ENCODE peak calls at places on chromosomes 7 and 10, in seven cellular contexts. Z is thyroid gland, R is HepG2, K is uterus, A is heart left ventricle, F is esophagus muscularis mucosa, N is ovary. J is an unnamed sample. For H3K36me3, the result is how much of the 10 kb centered on the place peaks cover.

GRCh38 chr7:134685250-134685649 is 38.6 kb downstream of the BPGM start:
- DNase-seq in Z (no peak), R (no peak), K (no peak), A (no peak), F (no peak), N (no peak), J (no peak)

GRCh38 chr10:128896964-128897363 is 570.1 kb upstream of the MGMT start:
- DNase-seq in Z (no peak), R (no peak), K (no peak), A (no peak), F (peak), N (no peak), J (no peak)

GRCh38 chr10:83078160-83078559 is 1061.1 kb upstream of the GHITM start:
- DNase-seq in Z (no peak), R (no peak), K (no peak), A (no peak), F (no peak), N (no peak), J (no peak)

GRCh38 chr7:85070967-85071628 is 115.8 kb downstream of the SEMA3D start:
- DNase-seq in Z (no peak), R (no peak), K (no peak), A (no peak), F (no peak), N (no peak), J (no peak)

GRCh38 chr10:4372601-4373000 is 453.4 kb upstream of the AKR1E2 start:
- DNase-seq in Z (no peak), R (no peak), K (peak), A (peak), F (no peak), N (no peak), J (no peak)

GRCh38 chr10:75899816-75900357 is 468.5 kb downstream of the LRMDA start:
- DNase-seq in Z (no peak), R (peak), K (no peak), A (no peak), F (no peak), N (no peak), J (no peak)

GRCh38 chr10:103784723-103785418 is 70.5 kb downstream of the SH3PXD2A start:
- DNase-seq in Z (no peak), R (no peak), K (no peak), A (no peak), F (no peak), N (no peak), J (peak)

GRCh38 chr7:128405345-128406146 is 4.2 kb downstream of the IMPDH1 start:
- DNase-seq in Z (peak), R (no peak), K (no peak), A (peak), F (no peak), N (peak), J (peak)

GRCh38 chr7:113521468-113521867 is 397.3 kb downstream of the PPP1R3A start:
- DNase-seq in Z (no peak), R (no peak), K (no peak), A (no peak), F (no peak), N (no peak), J (no peak)

GRCh38 chr10:1403508-1404230 is 333.7 kb downstream of the ADARB2 start:
- DNase-seq in Z (no peak), R (no peak), K (no peak), A (no peak), F (no peak), N (no peak), J (no peak)

GRCh38 chr7:68564741-68565140 is 1033.5 kb upstream of the AUTS2 start:
- DNase-seq in Z (no peak), R (no peak), K (no peak), A (no peak), F (no peak), N (no peak), J (no peak)

GRCh38 chr10:27041196-27041595 is 59.1 kb downstream of the ANKRD26 start:
- DNase-seq in Z (no peak), R (no peak), K (no peak), A (no peak), F (no peak), N (no peak), J (no peak)

GRCh38 chr7:121960678-121961461 is 87.9 kb downstream of the PTPRZ1 start:
- DNase-seq in Z (no peak), R (no peak), K (no peak), A (no peak), F (no peak), N (no peak), J (no peak)

GRCh38 chr10:31261502-31262311 is 57.3 kb upstream of the ZEB1 start:
- DNase-seq in Z (no peak), R (no peak), K (no peak), A (no peak), F (no peak), N (no peak), J (no peak)

GRCh38 chr7:98330926-98331529 is 49.5 kb downstream of the BRI3 start:
- DNase-seq in Z (no peak), R (no peak), K (no peak), A (no peak), F (no peak), N (no peak), J (no peak)

GRCh38 chr7:99102809-99103690 is 40.9 kb downstream of the SMURF1 start:
- DNase-seq in Z (no peak), R (no peak), K (no peak), A (no peak), F (no peak), N (no peak), J (no peak)

GRCh38 chr10:88843171-88843570 is 8.5 kb downstream of the ANKRD22 start:
- DNase-seq in Z (no peak), R (no peak), K (no peak), A (no peak), F (no peak), N (no peak), J (no peak)

GRCh38 chr10:119770928-119771327 is 45.1 kb downstream of the INPP5F start:
- DNase-seq in Z (no peak), R (no peak), K (no peak), A (no peak), F (no peak), N (no peak), J (no peak)

GRCh38 chr10:78768041-78768569 is 300.7 kb upstream of the ZMIZ1 start:
- DNase-seq in Z (no peak), R (no peak), K (peak), A (no peak), F (no peak), N (no peak), J (no peak)

GRCh38 chr7:630539-630938 is 96.0 kb upstream of the DNAAF5 start:
- DNase-seq in Z (no peak), R (no peak), K (no peak), A (no peak), F (no peak), N (no peak), J (no peak)

GRCh38 chr10:23202736-23203135 is 10.6 kb downstream of the PTF1A start:
- DNase-seq in Z (no peak), R (no peak), K (no peak), A (no peak), F (no peak), N (no peak), J (no peak)

DNA sequence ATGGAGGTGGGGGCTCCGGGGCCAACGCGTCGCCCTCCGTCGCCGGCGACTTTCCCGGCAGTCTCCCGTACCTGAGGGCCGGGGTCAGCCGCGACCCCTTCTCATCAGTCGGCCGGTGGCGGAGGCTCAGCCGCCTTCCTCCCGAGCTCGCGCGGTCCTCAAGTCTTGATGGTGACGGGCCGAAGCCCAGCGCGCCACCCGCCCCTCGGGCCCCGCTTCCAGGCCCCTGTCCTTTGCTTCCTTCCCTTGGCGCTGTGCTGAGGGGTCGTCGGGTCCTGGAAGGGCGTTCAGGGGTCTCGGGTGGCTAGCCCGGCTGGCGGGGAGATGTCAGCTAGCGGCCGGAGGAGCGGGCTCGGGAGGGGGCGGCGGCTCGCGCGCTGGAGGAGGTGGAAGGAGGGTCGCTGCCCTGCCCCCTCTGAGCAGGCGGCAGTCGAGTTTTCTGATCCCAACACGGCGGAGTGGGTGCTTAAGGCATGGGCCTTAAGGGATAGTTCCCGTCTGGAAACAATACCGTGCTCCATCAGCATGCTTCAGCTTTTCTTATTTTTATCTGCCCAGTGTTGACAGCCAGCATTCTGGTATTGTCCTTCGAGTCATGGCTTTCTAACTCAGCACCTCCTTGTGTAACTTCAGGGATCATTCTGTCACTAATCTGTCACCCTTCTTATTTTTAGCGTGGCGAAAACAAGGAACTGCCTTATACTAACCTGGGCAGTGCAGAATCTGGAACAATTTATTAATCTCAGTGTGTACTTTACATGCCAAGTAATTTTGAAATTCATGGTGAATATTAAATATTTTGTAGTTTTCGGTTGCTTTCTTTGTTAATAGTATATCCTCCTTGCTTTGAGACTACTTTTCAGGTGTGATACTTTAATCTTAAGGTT is 748 bp downstream of the PHTF2 start:
- DNase-seq in Z (peak), R (no peak), K (peak), A (peak), F (no peak), N (peak), J (peak)
- TF ChIP-seq POLR2A in Z (no peak), R (no peak), K (no peak), A (no peak), F (no peak), N (no peak), J (no peak)

DNA sequence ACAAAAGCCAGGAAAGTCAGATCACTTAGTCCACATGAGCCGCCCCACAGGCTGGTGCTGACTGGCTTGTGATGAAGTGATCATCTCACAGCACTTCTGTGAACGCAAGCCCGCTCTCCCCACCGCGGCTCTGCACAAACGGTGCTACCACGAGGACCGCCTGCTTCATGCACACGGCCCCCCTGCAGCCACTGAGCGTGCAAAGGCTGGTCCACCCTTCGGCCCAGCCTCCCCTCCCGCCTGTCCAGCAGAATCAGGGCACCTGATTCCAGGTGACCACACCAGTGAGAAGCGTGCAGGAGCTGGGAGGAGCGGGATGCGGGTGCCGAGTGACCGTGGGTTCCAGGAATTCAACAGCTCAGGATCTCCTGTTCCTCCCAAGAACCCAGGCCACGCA is 32.2 kb downstream of the MAD1L1 start:
- DNase-seq in Z (no peak), R (no peak), K (no peak), A (no peak), F (no peak), N (no peak), J (no peak)
- H3K36me3 ChIP-seq in Z (under half), R (under half), K (under half), A (under half), F (half or more), N (under half), J (under half)

GRCh38 chr7:24750441-24751055 is 6.7 kb downstream of the GSDME start:
- DNase-seq in Z (no peak), R (no peak), K (no peak), A (no peak), F (no peak), N (no peak), J (no peak)
- H3K4me3 ChIP-seq in Z (no peak), R (no peak), K (no peak), A (no peak), F (no peak), N (no peak), J (no peak)

GRCh38 chr10:13703997-13704536 is 117.3 kb downstream of the PRPF18 start:
- DNase-seq in Z (no peak), R (no peak), K (no peak), A (no peak), F (no peak), N (no peak), J (no peak)
- TF ChIP-seq POLR2A in Z (no peak), R (no peak), K (no peak), A (no peak), F (no peak), N (no peak), J (no peak)

GRCh38 chr7:55469271-55469681 is 103.0 kb downstream of the VOPP1 start:
- DNase-seq in Z (no peak), R (no peak), K (no peak), A (no peak), F (no peak), N (no peak), J (peak)
- H3K36me3 ChIP-seq in Z (under half), R (under half), K (under half), A (under half), F (under half), N (under half), J (under half)

DNA sequence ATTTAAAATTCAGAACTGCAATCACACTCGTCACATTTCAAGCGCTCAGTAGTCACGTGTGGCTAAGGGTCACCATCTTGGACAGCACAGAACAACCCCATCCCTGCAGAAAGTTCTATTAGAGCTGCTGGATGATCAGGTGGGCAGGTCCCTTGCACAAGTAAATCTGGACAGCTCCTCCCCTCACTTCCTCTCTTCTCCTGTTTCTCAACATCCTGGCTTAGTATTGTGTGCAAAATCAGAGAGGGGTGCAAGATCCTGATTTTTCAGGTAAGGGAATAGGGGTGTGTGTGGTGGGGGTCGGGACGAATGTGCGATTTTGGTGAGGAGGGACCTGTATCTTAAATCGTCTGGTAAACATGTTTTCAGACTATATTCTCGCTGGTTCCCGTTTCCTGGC is at the start of gene GIMAP4:
- DNase-seq in Z (no peak), R (no peak), K (peak), A (peak), F (no peak), N (no peak), J (no peak)
- H3K4me3 ChIP-seq in Z (peak), R (no peak), K (peak), A (peak), F (peak), N (peak), J (peak)

GRCh38 chr10:102502337-102503151 is at the start of gene ACTR1A:
- DNase-seq in Z (peak), R (peak), K (peak), A (peak), F (peak), N (peak), J (peak)
- TF ChIP-seq POLR2A in Z (no peak), R (peak), K (peak), A (peak), F (peak), N (peak), J (peak)